ENCODE peak calls at places on chromosomes 6 and 20, in six cellular contexts. M is H1, C is neuronal stem cell, R is IMR-90, P is mesenchymal stem cell, H is H9. L is an unnamed sample.

GRCh38 chr6:113347420-113347819 is 509.7 kb upstream of the MARCKS start:
- DNase-seq in M (no peak), C (no peak), R (peak; percentile 87), P (peak; percentile 38), H (no peak), L (peak; percentile 66)

GRCh38 chr6:152531659-152532058 is 105.5 kb downstream of the SYNE1 start:
- DNase-seq in M (no peak), C (no peak), R (no peak), P (no peak), H (no peak), L (no peak)

GRCh38 chr6:111533087-111533784 is 50.2 kb upstream of the REV3L start:
- DNase-seq in M (no peak), C (no peak), R (no peak), P (no peak), H (peak; percentile 74), L (peak; percentile 72)

GRCh38 chr6:154962751-154963150 is 32.4 kb upstream of the TIAM2 start:
- DNase-seq in M (no peak), C (no peak), R (peak; percentile 89), P (peak; percentile 80), H (no peak), L (no peak)

GRCh38 chr6:2237001-2237400 is 8.4 kb downstream of the GMDS start:
- DNase-seq in M (no peak), C (no peak), R (peak; percentile 98), P (peak; percentile 41), H (no peak), L (no peak)

GRCh38 chr6:31663961-31664789 is 622 bp downstream of the GPANK1 start:
- DNase-seq in M (no peak), C (no peak), R (peak; percentile 89), P (peak; percentile 89), H (no peak), L (peak; percentile 73)

GRCh38 chr6:53273356-53273755 is 75.4 kb downstream of the ELOVL5 start:
- DNase-seq in M (no peak), C (no peak), R (no peak), P (no peak), H (no peak), L (no peak)

GRCh38 chr6:32140420-32141046 is 10.4 kb upstream of the FKBPL start:
- DNase-seq in M (no peak), C (no peak), R (no peak), P (peak; percentile 48), H (no peak), L (no peak)

GRCh38 chr6:165146456-165146855 is 162.9 kb downstream of the C6orf118 start:
- DNase-seq in M (no peak), C (no peak), R (no peak), P (no peak), H (no peak), L (no peak)

GRCh38 chr20:51420111-51420510 is 122.4 kb downstream of the NFATC2 start:
- DNase-seq in M (no peak), C (no peak), R (peak; percentile 62), P (no peak), H (no peak), L (no peak)

GRCh38 chr6:42449917-42450313 is 1.8 kb downstream of the TRERF1 start:
- DNase-seq in M (no peak), C (no peak), R (peak; percentile 38), P (no peak), H (no peak), L (peak; percentile 64)

GRCh38 chr6:78505178-78505577 is 362.2 kb upstream of the IRAK1BP1 start:
- DNase-seq in M (no peak), C (no peak), R (no peak), P (no peak), H (no peak), L (no peak)

GRCh38 chr6:106156413-106156812 is 70.3 kb downstream of the PRDM1 start:
- DNase-seq in M (no peak), C (no peak), R (no peak), P (no peak), H (no peak), L (no peak)

GRCh38 chr6:56849876-56850275 is 105.0 kb upstream of the BEND6 start:
- DNase-seq in M (no peak), C (no peak), R (peak; percentile 81), P (peak; percentile 72), H (peak; percentile 53), L (peak; percentile 93)

GRCh38 chr6:145087034-145087433 is 648.3 kb downstream of the EPM2A start:
- DNase-seq in M (no peak), C (no peak), R (peak; percentile 53), P (peak; percentile 52), H (no peak), L (no peak)

GRCh38 chr6:158150701-158151100 is 17.4 kb downstream of the SERAC1 start:
- DNase-seq in M (no peak), C (no peak), R (peak; percentile 91), P (peak; percentile 86), H (no peak), L (no peak)

GRCh38 chr6:131728296-131728939 is 17.6 kb upstream of the CTAGE9 start:
- DNase-seq in M (no peak), C (no peak), R (peak; percentile 14), P (peak; percentile 5), H (no peak), L (no peak)

GRCh38 chr20:38551056-38551626 is 29.9 kb upstream of the ADIG start:
- DNase-seq in M (no peak), C (no peak), R (no peak), P (no peak), H (no peak), L (no peak)

DNA sequence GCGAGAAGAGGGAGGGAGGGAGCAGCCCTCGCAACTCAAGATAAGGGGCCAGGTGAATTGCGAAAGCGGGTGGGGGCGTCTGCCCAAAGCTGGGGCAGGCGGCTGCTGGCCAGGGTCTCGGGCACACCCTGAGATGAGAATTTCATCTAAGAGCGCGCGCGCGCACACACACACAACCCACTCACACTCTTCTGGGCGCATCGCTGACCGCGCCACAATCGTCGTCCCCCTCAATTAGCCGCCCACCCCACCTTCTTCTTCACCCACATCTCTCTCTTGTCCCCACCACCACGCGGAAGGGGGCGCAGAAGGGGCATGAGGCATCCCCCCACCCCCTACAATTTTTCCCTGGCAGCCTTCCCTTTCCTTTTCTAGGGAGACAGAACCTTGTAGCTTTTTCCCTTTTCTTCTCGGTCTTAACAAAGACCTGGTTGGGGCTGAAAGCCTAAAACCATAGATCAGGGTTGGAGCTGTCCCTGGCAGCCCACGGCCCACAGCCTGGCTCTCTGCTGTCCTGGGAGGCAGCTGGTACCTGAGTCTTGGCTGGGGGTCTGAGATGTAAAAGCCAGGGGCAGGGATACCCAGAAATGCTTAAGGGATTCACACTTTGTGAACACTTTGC is 737 bp upstream of the PTPRT start:
- DNase-seq in M (peak; percentile 54), C (no peak), R (no peak), P (no peak), H (peak; percentile 36), L (peak; percentile 6)
- H3K27me3 ChIP-seq in M (peaks cover 35% of the 10 kb centered on the region), C (peaks cover 51% of the 10 kb centered on the region), R (peaks cover 18% of the 10 kb centered on the region), P (peaks cover 48% of the 10 kb centered on the region), H (peaks cover 27% of the 10 kb centered on the region), L (peaks cover 23% of the 10 kb centered on the region)

DNA sequence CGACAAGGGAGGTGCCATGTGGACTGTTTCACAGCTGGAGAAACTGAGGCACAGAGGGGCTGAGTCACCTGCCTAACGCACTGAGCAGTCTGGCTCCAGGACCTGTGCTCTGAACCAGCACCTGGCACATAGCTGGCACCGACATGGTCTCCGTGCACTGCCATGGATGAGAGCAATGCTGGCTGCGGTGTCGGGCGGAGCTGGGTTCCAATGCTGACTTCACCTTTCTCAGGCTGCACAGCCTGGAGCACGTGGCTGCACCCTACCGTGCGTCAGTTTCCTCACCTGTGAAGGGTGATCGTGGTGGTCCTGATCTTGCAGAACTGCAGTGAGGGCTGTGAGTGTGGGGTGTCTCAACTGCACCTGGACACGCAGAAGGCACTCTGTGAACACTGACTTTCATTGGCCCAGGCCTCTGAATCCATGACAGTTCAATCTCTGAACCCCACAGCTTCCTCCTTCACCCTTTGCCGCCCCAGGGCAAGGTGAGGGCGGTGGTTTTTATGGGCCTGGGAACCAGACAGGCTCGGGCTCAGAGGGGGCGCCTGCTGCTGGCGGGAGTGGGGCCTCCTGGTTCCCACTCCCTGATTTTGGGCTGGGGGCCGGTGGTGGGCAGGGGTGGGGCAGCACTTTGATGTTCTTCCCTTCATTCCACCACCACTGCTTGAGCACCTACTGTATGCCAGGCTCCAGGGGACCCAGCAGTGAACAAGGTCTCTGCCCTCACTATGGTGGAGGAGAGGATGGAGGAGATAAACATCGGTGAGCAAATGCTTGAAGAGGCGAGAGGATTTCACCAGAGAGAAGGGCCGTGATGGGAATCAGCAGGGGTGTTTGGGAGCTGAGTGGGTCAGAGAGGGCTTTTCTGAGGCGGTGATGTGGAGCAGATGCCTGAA is 102.9 kb downstream of the CEBPB start:
- DNase-seq in M (no peak), C (no peak), R (no peak), P (peak; percentile 40), H (no peak), L (no peak)
- H2BK15ac ChIP-seq in M (peak overlapping the region; percentile 5), C (peak overlapping the region; percentile 22), R (peak overlapping the region; percentile 96), P (peak overlapping the region; percentile 96), H (no peak overlapping the region), L (no peak overlapping the region)

DNA sequence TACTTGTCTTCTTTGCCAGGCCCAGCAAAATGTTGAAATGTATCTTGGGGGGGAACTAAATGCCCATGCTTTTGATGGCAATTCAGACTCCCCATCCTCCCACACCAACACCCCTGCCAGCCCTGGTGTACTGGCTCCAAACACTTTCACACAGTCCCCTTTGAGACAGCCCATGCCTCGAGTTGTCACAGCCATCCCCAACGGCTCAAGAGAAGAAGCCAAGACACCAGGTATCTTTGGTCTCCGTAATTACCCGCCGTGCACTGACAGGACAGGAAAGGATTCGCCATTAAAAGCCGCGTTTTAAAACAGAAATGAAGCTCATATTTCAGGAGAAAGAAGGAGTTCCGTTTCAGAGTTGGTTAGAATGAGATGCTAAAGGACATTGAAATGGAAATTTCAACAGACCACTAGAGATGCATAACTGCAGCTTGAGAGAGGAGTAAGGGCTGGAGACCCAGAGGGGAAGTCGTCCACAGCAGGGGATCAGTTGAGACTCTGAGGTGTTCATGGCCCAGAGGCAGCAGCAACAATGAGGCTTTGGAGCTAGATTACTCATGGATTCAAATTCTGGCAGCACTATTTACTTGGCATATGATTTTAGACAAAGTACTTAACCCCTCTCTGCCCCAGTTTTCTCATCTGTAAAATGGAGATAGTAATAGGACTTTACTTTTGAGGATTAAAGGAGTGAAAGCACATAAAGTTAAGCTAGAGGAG is 63.5 kb upstream of the ADGRF1 start:
- DNase-seq in M (no peak), C (no peak), R (no peak), P (no peak), H (peak; percentile 61), L (peak; percentile 85)
- H2BK5ac ChIP-seq in M (peak overlapping the region; percentile 94), C (no peak overlapping the region), R (no peak overlapping the region), P (no peak overlapping the region), H (no peak overlapping the region), L (peak overlapping the region; percentile 37)

GRCh38 chr20:32742322-32743236 is 688 bp downstream of the COMMD7 start:
- DNase-seq in M (peak; percentile 58), C (no peak), R (no peak), P (no peak), H (no peak), L (peak; percentile 87)
- H3K27me3 ChIP-seq in M (no peaks in the 10 kb centered on the region), C (no peaks in the 10 kb centered on the region), R (no peaks in the 10 kb centered on the region), P (no peaks in the 10 kb centered on the region), H (no peaks in the 10 kb centered on the region), L (no peaks in the 10 kb centered on the region)

GRCh38 chr6:7621761-7622160 is 31.8 kb downstream of the SNRNP48 start:
- DNase-seq in M (no peak), C (no peak), R (peak; percentile 35), P (no peak), H (no peak), L (no peak)
- H2BK15ac ChIP-seq in M (no peak overlapping the region), C (no peak overlapping the region), R (no peak overlapping the region), P (no peak overlapping the region), H (no peak overlapping the region), L (no peak overlapping the region)